ENCODE peak calls at places on chromosomes 16 and 17, in seven cellular contexts. Y is K562, N is GM12878, B is endodermal cell, X is PC-3, M is neural progenitor cell, R is fibroblast of lung. H is an unnamed sample.

GRCh38 chr17:30905742-30906100 is 317 bp downstream of the TEFM start:
- DNase-seq in Y (peak; percentile 50), N (no peak), B (no peak), X (peak; percentile 2), M (no peak), R (no peak), H (no peak)

GRCh38 chr17:9116861-9117568 is 95.7 kb downstream of the NTN1 start:
- DNase-seq in Y (no peak), N (no peak), B (peak; percentile 54), X (no peak), M (no peak), R (no peak), H (no peak)

GRCh38 chr16:82643936-82644630 is 17.3 kb downstream of the CDH13 start:
- DNase-seq in Y (no peak), N (no peak), B (peak; percentile 81), X (no peak), M (peak; percentile 16), R (no peak), H (no peak)

GRCh38 chr17:79783891-79784290 is 5.9 kb downstream of the CBX2 start:
- DNase-seq in Y (no peak), N (no peak), B (no peak), X (no peak), M (no peak), R (no peak), H (no peak)

GRCh38 chr17:72715906-72716572 is 376.4 kb downstream of the SLC39A11 start:
- DNase-seq in Y (no peak), N (no peak), B (no peak), X (peak; percentile 99), M (no peak), R (peak; percentile 96), H (no peak)

GRCh38 chr17:57782642-57783337 is 37.7 kb upstream of the CCDC182 start:
- DNase-seq in Y (no peak), N (no peak), B (peak; percentile 72), X (no peak), M (peak; percentile 65), R (no peak), H (no peak)

GRCh38 chr16:11612110-11612981 is 25.6 kb upstream of the LITAF start:
- DNase-seq in Y (peak; percentile 50), N (no peak), B (peak; percentile 85), X (no peak), M (no peak), R (no peak), H (peak; percentile 94)

GRCh38 chr17:42673885-42674754 is 2.7 kb downstream of the PLEKHH3 start:
- DNase-seq in Y (peak; percentile 81), N (no peak), B (peak; percentile 93), X (no peak), M (peak; percentile 74), R (peak; percentile 82), H (peak; percentile 92)

GRCh38 chr17:16910341-16910740 is 61.6 kb downstream of the TNFRSF13B start:
- DNase-seq in Y (no peak), N (no peak), B (peak; percentile 41), X (no peak), M (no peak), R (no peak), H (no peak)

GRCh38 chr16:80824623-80825364 is 20.4 kb upstream of the CDYL2 start:
- DNase-seq in Y (peak; percentile 46), N (peak; percentile 7), B (peak; percentile 65), X (peak; percentile 76), M (peak; percentile 71), R (peak; percentile 81), H (no peak)

GRCh38 chr16:62929593-62929992 is 893.4 kb upstream of the CDH8 start:
- DNase-seq in Y (no peak), N (no peak), B (no peak), X (no peak), M (no peak), R (no peak), H (no peak)

GRCh38 chr17:77737442-77738265 is 220.8 kb upstream of the TNRC6C start:
- DNase-seq in Y (no peak), N (no peak), B (peak; percentile 29), X (no peak), M (peak; percentile 72), R (no peak), H (peak; percentile 52)

GRCh38 chr17:37546242-37546641 is 56.6 kb downstream of the DUSP14 start:
- DNase-seq in Y (no peak), N (no peak), B (no peak), X (no peak), M (no peak), R (no peak), H (no peak)

GRCh38 chr16:82456683-82457082 is 170.1 kb upstream of the CDH13 start:
- DNase-seq in Y (peak; percentile 73), N (no peak), B (peak; percentile 88), X (peak; percentile 55), M (peak; percentile 84), R (peak; percentile 38), H (no peak)

GRCh38 chr17:45345554-45346254 is 28.9 kb upstream of the MAP3K14 start:
- DNase-seq in Y (peak; percentile 49), N (no peak), B (no peak), X (no peak), M (no peak), R (peak; percentile 98), H (no peak)

GRCh38 chr16:87848676-87849345 is 20.5 kb downstream of the SLC7A5 start:
- DNase-seq in Y (no peak), N (no peak), B (no peak), X (no peak), M (no peak), R (no peak), H (no peak)

GRCh38 chr16:27449434-27450188 is 47.6 kb downstream of the IL21R start:
- DNase-seq in Y (no peak), N (no peak), B (no peak), X (no peak), M (no peak), R (no peak), H (no peak)

GRCh38 chr17:67624886-67625656 is 92.7 kb upstream of the NOL11 start:
- DNase-seq in Y (no peak), N (no peak), B (no peak), X (no peak), M (no peak), R (no peak), H (no peak)

GRCh38 chr17:56557682-56558081 is 35.8 kb upstream of the NOG start:
- DNase-seq in Y (no peak), N (no peak), B (peak; percentile 55), X (no peak), M (no peak), R (no peak), H (no peak)

GRCh38 chr16:13351651-13352217 is 450.3 kb downstream of the SHISA9 start:
- DNase-seq in Y (no peak), N (no peak), B (no peak), X (no peak), M (no peak), R (no peak), H (no peak)

GRCh38 chr17:21218101-21218500 is 4.1 kb upstream of the TMEM11 start:
- DNase-seq in Y (no peak), N (no peak), B (peak; percentile 87), X (no peak), M (peak; percentile 24), R (no peak), H (no peak)

GRCh38 chr16:75288596-75289120 is 37.2 kb upstream of the BCAR1 start:
- DNase-seq in Y (no peak), N (peak; percentile 55), B (no peak), X (no peak), M (no peak), R (no peak), H (no peak)

GRCh38 chr16:31460582-31461002 is 1.3 kb downstream of the ARMC5 start:
- DNase-seq in Y (peak; percentile 9), N (no peak), B (no peak), X (peak; percentile 51), M (peak; percentile 58), R (peak; percentile 73), H (peak; percentile 68)

GRCh38 chr17:44197980-44198720 is 1.5 kb downstream of the ATXN7L3 start:
- DNase-seq in Y (peak; percentile 62), N (no peak), B (no peak), X (peak; percentile 64), M (peak; percentile 45), R (peak; percentile 81), H (peak; percentile 77)

DNA sequence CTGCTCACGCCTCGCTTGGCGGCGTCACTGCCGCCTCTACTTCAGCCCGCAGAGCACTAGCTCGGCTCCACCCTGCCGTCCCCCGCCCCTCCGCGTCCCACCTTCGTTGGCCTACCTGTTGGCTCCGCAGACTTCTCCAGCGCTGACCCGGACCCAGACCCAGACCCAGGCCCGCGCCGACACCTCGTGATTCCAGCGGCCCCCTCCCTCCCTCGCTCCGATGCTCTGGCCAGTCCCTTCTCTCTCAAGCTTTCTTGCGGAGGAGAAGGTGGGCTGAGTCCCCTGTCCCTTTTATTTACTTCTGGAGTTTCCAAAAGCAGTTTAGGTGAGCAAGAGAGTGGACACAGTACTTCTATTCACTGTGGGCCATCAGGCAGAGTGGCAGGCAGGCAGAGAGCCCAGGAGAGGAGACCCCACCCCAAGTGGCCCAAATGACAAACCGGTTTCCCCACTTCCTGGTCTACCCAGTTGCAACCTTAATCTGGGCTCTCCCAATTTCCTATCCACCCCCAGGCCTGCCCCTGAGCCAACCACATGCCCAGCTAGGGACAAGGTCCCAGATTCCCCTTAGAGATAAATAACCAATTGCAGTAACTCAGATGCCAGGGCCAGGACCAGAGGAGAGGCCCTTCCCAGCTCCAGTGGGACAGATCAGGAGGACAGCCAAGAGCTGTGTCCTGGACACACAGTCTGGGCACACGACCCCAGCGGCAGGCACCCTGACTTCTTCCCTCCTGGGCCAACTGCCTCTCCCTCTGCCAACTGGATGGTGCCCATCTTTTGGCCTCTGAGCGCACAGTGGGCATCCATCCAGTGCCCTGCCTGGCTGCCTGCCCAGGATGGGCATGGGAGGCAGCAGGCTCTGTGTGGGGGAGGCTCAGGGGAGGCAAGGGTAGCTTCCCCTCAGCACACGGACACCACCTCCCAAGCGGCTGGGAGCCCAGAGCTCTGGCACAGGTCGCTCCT is 1.2 kb upstream of the SRCIN1 start:
- DNase-seq in Y (no peak), N (no peak), B (peak; percentile 79), X (peak; percentile 48), M (no peak), R (no peak), H (no peak)
- TF ChIP-seq CTCF in Y (no peak), N (no peak), B (no peak), X (peak; percentile 28), M (no peak), R (no peak), H (no peak)

GRCh38 chr17:74935585-74936469 is at the start of gene OTOP3:
- DNase-seq in Y (no peak), N (no peak), B (peak; percentile 82), X (no peak), M (peak; percentile 64), R (no peak), H (peak; percentile 59)
- H3K4me3 ChIP-seq in Y (no peak within 1 kb of the TSS), N (no peak within 1 kb of the TSS), B (no peak within 1 kb of the TSS), X (no peak within 1 kb of the TSS), M (peak within 1 kb of the TSS; percentile 35), R (no peak within 1 kb of the TSS), H (no peak within 1 kb of the TSS)

DNA sequence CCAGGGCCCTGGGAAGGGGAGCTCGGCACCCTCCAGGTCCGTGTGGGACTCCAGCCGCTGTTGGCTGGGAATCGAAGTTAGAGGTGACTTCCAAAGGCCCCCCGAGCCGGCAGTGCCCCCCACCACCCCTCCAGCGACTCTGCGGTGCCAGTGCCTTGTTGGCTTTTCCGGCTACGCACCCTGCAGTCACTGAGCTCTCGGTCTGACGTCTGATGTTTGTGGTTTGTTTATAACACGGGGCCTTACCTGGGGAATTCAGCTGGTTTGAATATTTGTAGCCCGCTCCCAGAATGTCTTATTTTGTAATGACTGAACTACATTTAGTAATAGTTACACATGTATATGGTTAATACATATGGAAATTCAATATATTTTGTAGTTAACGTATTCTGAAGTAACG is 7.1 kb upstream of the BAIAP3 start:
- DNase-seq in Y (no peak), N (no peak), B (no peak), X (no peak), M (no peak), R (no peak), H (no peak)
- H3K9ac ChIP-seq in Y (no peak overlapping the region), N (no peak overlapping the region), B (no peak overlapping the region), X (no peak overlapping the region), M (no peak overlapping the region), R (no peak overlapping the region), H (no peak overlapping the region)

GRCh38 chr16:58578642-58579041 is 51.0 kb downstream of the CNOT1 start:
- DNase-seq in Y (no peak), N (no peak), B (no peak), X (no peak), M (no peak), R (no peak), H (no peak)
- TF ChIP-seq CTCF in Y (no peak), N (no peak), B (no peak), X (no peak), M (no peak), R (no peak), H (no peak)

H was measured in kidney.